ENCODE peak calls at places on chromosomes 13 and 19, in five cellular contexts. O is occipital lobe; M is activated CD4-positive, alpha-beta T cell treated with anti-CD3 and anti-CD28 coated beads, Interleukin-2, amount 50 U/mL, for 24 hours; C is T47D; N is foreskin fibroblast. A is an unnamed sample.

GRCh38 chr13:43766766-43767165 is 20.0 kb downstream of the ENOX1 start:
- DNase-seq in M (no peak), C (no peak), O (no peak), N (no peak), A (no peak)

GRCh38 chr13:88802886-88803285 is 1131.7 kb downstream of the SLITRK5 start:
- DNase-seq in O (no peak), N (no peak), C (no peak), M (no peak), A (no peak)

GRCh38 chr13:107450931-107451330 is 764.4 kb downstream of the LIG4 start:
- DNase-seq in N (peak; percentile 6), C (no peak), O (peak; percentile 16), M (no peak), A (no peak)

GRCh38 chr13:110559429-110559943 is 2.0 kb downstream of the RAB20 start:
- DNase-seq in M (no peak), O (no peak), N (peak; percentile 44), C (peak; percentile 70), A (no peak)

GRCh38 chr13:74210693-74211393 is 76.6 kb upstream of the KLF12 start:
- DNase-seq in N (peak; percentile 97), C (no peak), M (no peak), O (no peak), A (no peak)

GRCh38 chr13:79485014-79485441 is 4.1 kb downstream of the NDFIP2 start:
- DNase-seq in N (peak; percentile 80), M (no peak), C (peak; percentile 26), O (no peak), A (no peak)

GRCh38 chr19:19514215-19514633 is 1.1 kb downstream of the TSSK6 start:
- DNase-seq in C (no peak), O (peak; percentile 32), M (no peak), N (no peak), A (peak; percentile 30)

GRCh38 chr19:18167975-18168645 is 5.5 kb upstream of the IFI30 start:
- DNase-seq in O (no peak), M (no peak), C (peak; percentile 32), N (no peak), A (no peak)

A was measured in caudate nucleus.